ENCODE peak calls at places on chromosomes 6 and 20, in six cellular contexts. E is transverse colon, D is esophagus muscularis mucosa, N is esophagus squamous epithelium, M is tibial nerve, Q is ovary. C is an unnamed sample. For H3K36me3, the result is how much of the 10 kb centered on the place peaks cover.

GRCh38 chr20:24723953-24724352 is 225.1 kb upstream of the CST7 start:
- DNase-seq in E (no peak), D (peak), N (no peak), M (no peak), Q (no peak), C (no peak)

GRCh38 chr6:11994875-11995461 is 17.1 kb upstream of the HIVEP1 start:
- DNase-seq in E (no peak), D (no peak), N (no peak), M (no peak), Q (no peak), C (no peak)

GRCh38 chr6:35164277-35164676 is 23.1 kb upstream of the TCP11 start:
- DNase-seq in E (no peak), D (no peak), N (no peak), M (no peak), Q (no peak), C (no peak)

GRCh38 chr6:133568970-133569889 is 319.7 kb upstream of the TCF21 start:
- DNase-seq in E (peak), D (no peak), N (no peak), M (no peak), Q (peak), C (no peak)

GRCh38 chr20:2314759-2315439 is 19.1 kb downstream of the TGM3 start:
- DNase-seq in E (no peak), D (no peak), N (no peak), M (peak), Q (peak), C (no peak)

GRCh38 chr6:142433419-142433818 is 131.6 kb downstream of the ADGRG6 start:
- DNase-seq in E (no peak), D (no peak), N (no peak), M (no peak), Q (no peak), C (no peak)

GRCh38 chr6:162123797-162124196 is 603.8 kb downstream of the PRKN start:
- DNase-seq in E (no peak), D (peak), N (no peak), M (no peak), Q (no peak), C (no peak)

GRCh38 chr6:11929451-11929850 is 82.7 kb upstream of the HIVEP1 start:
- DNase-seq in E (no peak), D (no peak), N (no peak), M (no peak), Q (no peak), C (no peak)

GRCh38 chr6:79305020-79305419 is 70.5 kb upstream of the HMGN3 start:
- DNase-seq in E (no peak), D (no peak), N (no peak), M (no peak), Q (no peak), C (no peak)
- TF ChIP-seq POLR2A in E (no peak), D (no peak), N (no peak), M (no peak), Q (no peak), C (no peak)

DNA sequence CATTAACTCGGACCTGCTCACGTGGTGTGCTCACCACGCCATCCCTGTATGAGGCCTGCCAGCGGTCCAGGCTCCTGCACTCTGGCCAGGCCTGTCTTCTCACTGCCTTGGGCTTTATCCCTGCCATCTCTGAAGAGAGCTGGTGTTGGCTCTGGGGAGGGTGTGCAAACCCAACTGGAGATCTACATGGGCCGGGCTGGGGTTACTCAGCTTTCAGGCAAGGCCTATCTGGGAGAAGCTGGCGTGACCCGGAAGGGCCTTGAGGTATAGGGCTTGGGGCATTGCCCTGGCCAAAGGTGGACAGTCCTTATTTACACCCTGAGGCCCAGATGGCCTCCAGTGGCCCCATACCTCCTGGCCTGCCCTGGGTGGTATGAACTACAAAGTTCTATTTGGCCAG is 5.0 kb downstream of the SLC29A1 start:
- DNase-seq in E (no peak), D (no peak), N (no peak), M (no peak), Q (no peak), C (no peak)
- H3K36me3 ChIP-seq in E (under half), D (under half), N (under half), M (under half), Q (under half), C (under half)

GRCh38 chr6:7111095-7111690 is 3.4 kb downstream of the RREB1 start:
- DNase-seq in E (no peak), D (no peak), N (no peak), M (no peak), Q (no peak), C (no peak)

GRCh38 chr6:7107578-7108195 is at the start of gene RREB1:
- DNase-seq in E (peak), D (no peak), N (no peak), M (peak), Q (peak), C (peak)

GRCh38 chr6:7110092-7110792 is 2.5 kb downstream of the RREB1 start:
- DNase-seq in E (no peak), D (no peak), N (no peak), M (no peak), Q (no peak), C (no peak)

GRCh38 chr6:7108196-7108963 is 619 bp downstream of the RREB1 start:
- DNase-seq in E (peak), D (no peak), N (no peak), M (no peak), Q (peak), C (peak)

DNA sequence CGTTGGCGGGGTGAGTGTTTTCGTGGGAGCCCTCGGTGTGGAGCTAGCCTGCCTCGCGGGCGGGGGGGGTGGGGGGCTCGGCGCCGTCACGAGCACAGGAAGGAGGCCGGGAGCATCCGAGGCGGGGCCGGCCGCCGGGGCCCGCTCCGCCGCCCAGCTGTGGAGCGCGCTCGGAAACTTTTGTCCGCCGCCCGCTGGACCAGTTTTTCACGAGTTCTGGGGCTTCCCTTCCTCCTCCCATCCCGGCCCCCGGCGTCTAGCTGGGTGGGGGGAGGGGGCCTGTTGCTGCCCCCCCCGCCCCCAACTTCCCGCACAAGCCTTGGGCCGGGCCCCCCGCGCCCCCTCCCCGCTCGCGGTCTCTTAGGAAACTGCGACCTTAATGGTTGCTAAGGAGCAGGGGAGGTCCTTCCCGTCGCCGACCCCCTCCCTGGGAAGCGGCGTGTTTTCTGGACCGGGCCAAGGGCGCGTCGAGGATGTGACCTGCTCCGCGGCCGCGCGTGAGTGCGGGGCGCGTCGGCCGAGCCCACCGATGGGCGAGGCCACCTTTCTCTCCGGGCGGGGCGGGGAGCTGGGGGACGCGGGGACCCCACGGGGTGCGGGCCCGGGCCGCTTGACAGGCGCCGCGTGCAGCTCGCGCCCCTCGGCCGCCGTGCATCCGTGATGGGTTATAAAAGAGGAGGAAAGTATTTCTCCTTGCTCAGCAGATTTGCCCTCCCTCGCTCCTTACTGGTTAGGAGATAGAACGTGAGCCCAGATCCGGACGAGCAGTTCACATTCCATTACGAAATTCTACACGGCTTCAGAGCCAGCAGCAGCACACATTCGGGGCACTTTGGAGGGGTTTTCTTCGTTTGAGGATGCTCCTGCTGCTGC is 1.4 kb downstream of the RREB1 start:
- DNase-seq in E (peak), D (peak), N (no peak), M (peak), Q (peak), C (peak)
- TF ChIP-seq POLR2A in E (peak), D (no peak), N (no peak), M (no peak), Q (peak), C (peak)

DNA sequence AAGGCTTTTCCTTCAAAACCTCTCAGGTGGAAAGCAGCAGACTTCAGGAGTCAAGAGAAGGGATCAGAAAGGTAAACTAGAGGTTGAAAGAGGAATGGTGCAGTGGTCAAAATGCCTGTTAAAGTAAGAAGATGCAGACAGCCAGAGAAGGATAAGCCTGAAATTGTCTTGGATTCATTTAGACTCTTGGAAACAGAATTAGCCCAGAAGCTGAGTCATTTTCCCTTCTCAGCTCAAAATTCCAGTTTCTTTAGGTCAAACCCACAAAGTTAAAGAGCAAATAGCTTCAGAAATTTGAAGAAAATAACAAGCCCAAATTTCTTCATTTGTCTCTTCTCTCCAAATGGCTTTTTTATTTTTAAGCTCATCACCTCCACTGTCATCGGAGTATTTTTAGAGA is 73.9 kb downstream of the DHX35 start:
- DNase-seq in E (no peak), D (no peak), N (no peak), M (no peak), Q (no peak), C (no peak)
- H3K36me3 ChIP-seq in E (under half), D (half or more), N (half or more), M (under half), Q (under half), C (under half)

GRCh38 chr6:28209753-28210535 is 15.1 kb upstream of the ZSCAN9 start:
- DNase-seq in E (no peak), D (no peak), N (no peak), M (no peak), Q (no peak), C (no peak)
- TF ChIP-seq POLR2A in E (no peak), D (no peak), N (no peak), M (no peak), Q (no peak), C (no peak)